ENCODE peak calls at places on chromosomes 7 and 10, in eight cellular contexts. One of them, this sample, is unnamed. For H3K4me1, the result is how much of the 10 kb centered on the place peaks cover.

GRCh38 chr10:33365871-33366411 is 31.5 kb upstream of the NRP1 start:
- DNase-seq in colonic mucosa: no peak
- DNase-seq in keratinocyte: peak
- DNase-seq in fibroblast of lung: peak
- DNase-seq in GM23248: peak
- DNase-seq in astrocyte: peak
- DNase-seq in MM.1S: no peak
- DNase-seq in PC-3: peak
- DNase-seq in this sample: peak

GRCh38 chr10:36114141-36114540 is 472.0 kb upstream of the FZD8 start:
- DNase-seq in colonic mucosa: no peak
- DNase-seq in keratinocyte: no peak
- DNase-seq in fibroblast of lung: peak
- DNase-seq in GM23248: no peak
- DNase-seq in astrocyte: peak
- DNase-seq in MM.1S: no peak
- DNase-seq in PC-3: peak
- DNase-seq in this sample: peak

GRCh38 chr7:103928581-103928980 is 60.9 kb downstream of the RELN start:
- DNase-seq in colonic mucosa: no peak
- DNase-seq in keratinocyte: no peak
- DNase-seq in fibroblast of lung: no peak
- DNase-seq in GM23248: no peak
- DNase-seq in astrocyte: no peak
- DNase-seq in MM.1S: no peak
- DNase-seq in PC-3: no peak
- DNase-seq in this sample: no peak

GRCh38 chr7:122975341-122975740 is 20.2 kb downstream of the TAS2R16 start:
- DNase-seq in colonic mucosa: no peak
- DNase-seq in keratinocyte: no peak
- DNase-seq in fibroblast of lung: peak
- DNase-seq in GM23248: peak
- DNase-seq in astrocyte: peak
- DNase-seq in MM.1S: no peak
- DNase-seq in PC-3: peak
- DNase-seq in this sample: no peak

GRCh38 chr10:63788152-63788821 is 267.1 kb downstream of the REEP3 start:
- DNase-seq in colonic mucosa: no peak
- DNase-seq in keratinocyte: no peak
- DNase-seq in fibroblast of lung: no peak
- DNase-seq in GM23248: no peak
- DNase-seq in astrocyte: no peak
- DNase-seq in MM.1S: no peak
- DNase-seq in PC-3: no peak
- DNase-seq in this sample: no peak

GRCh38 chr10:6579904-6580278 is at the start of gene PRKCQ:
- DNase-seq in colonic mucosa: peak
- DNase-seq in keratinocyte: no peak
- DNase-seq in fibroblast of lung: peak
- DNase-seq in GM23248: no peak
- DNase-seq in astrocyte: peak
- DNase-seq in MM.1S: no peak
- DNase-seq in PC-3: no peak
- DNase-seq in this sample: no peak

GRCh38 chr7:33109758-33110238 is 594 bp upstream of the RP9 start:
- DNase-seq in colonic mucosa: no peak
- DNase-seq in keratinocyte: no peak
- DNase-seq in fibroblast of lung: no peak
- DNase-seq in GM23248: peak
- DNase-seq in astrocyte: no peak
- DNase-seq in MM.1S: no peak
- DNase-seq in PC-3: peak
- DNase-seq in this sample: peak

GRCh38 chr10:52488606-52489485 is 174.8 kb downstream of the DKK1 start:
- DNase-seq in colonic mucosa: no peak
- DNase-seq in keratinocyte: no peak
- DNase-seq in fibroblast of lung: peak
- DNase-seq in GM23248: peak
- DNase-seq in astrocyte: peak
- DNase-seq in MM.1S: peak
- DNase-seq in PC-3: peak
- DNase-seq in this sample: peak

GRCh38 chr7:45584261-45585210 is 10.4 kb downstream of the ADCY1 start:
- DNase-seq in colonic mucosa: no peak
- DNase-seq in keratinocyte: no peak
- DNase-seq in fibroblast of lung: no peak
- DNase-seq in GM23248: no peak
- DNase-seq in astrocyte: no peak
- DNase-seq in MM.1S: no peak
- DNase-seq in PC-3: no peak
- DNase-seq in this sample: no peak

GRCh38 chr10:5746197-5746596 is 61.6 kb downstream of the TASOR2 start:
- DNase-seq in colonic mucosa: no peak
- DNase-seq in keratinocyte: no peak
- DNase-seq in fibroblast of lung: no peak
- DNase-seq in GM23248: no peak
- DNase-seq in astrocyte: no peak
- DNase-seq in MM.1S: no peak
- DNase-seq in PC-3: no peak
- DNase-seq in this sample: no peak

GRCh38 chr10:34290412-34291082 is 524.5 kb downstream of the PARD3 start:
- DNase-seq in colonic mucosa: no peak
- DNase-seq in keratinocyte: no peak
- DNase-seq in fibroblast of lung: peak
- DNase-seq in GM23248: peak
- DNase-seq in astrocyte: peak
- DNase-seq in MM.1S: no peak
- DNase-seq in PC-3: peak
- DNase-seq in this sample: peak

GRCh38 chr7:18458830-18459229 is 36.7 kb upstream of the HDAC9 start:
- DNase-seq in colonic mucosa: no peak
- DNase-seq in keratinocyte: no peak
- DNase-seq in fibroblast of lung: peak
- DNase-seq in GM23248: no peak
- DNase-seq in astrocyte: peak
- DNase-seq in MM.1S: no peak
- DNase-seq in PC-3: no peak
- DNase-seq in this sample: no peak

GRCh38 chr10:50545846-50546245 is 77.9 kb downstream of the SGMS1 start:
- DNase-seq in colonic mucosa: no peak
- DNase-seq in keratinocyte: no peak
- DNase-seq in fibroblast of lung: peak
- DNase-seq in GM23248: no peak
- DNase-seq in astrocyte: peak
- DNase-seq in MM.1S: no peak
- DNase-seq in PC-3: no peak
- DNase-seq in this sample: no peak

GRCh38 chr7:40644454-40645188 is 509.8 kb downstream of the SUGCT start:
- DNase-seq in colonic mucosa: no peak
- DNase-seq in keratinocyte: no peak
- DNase-seq in fibroblast of lung: no peak
- DNase-seq in GM23248: no peak
- DNase-seq in astrocyte: no peak
- DNase-seq in MM.1S: peak
- DNase-seq in PC-3: no peak
- DNase-seq in this sample: no peak

GRCh38 chr7:108246227-108246837 is 116.2 kb upstream of the LAMB4 start:
- DNase-seq in colonic mucosa: no peak
- DNase-seq in keratinocyte: peak
- DNase-seq in fibroblast of lung: peak
- DNase-seq in GM23248: peak
- DNase-seq in astrocyte: peak
- DNase-seq in MM.1S: peak
- DNase-seq in PC-3: peak
- DNase-seq in this sample: peak

GRCh38 chr7:464712-465461 is 54.8 kb downstream of the PDGFA start:
- DNase-seq in colonic mucosa: no peak
- DNase-seq in keratinocyte: no peak
- DNase-seq in fibroblast of lung: peak
- DNase-seq in GM23248: peak
- DNase-seq in astrocyte: no peak
- DNase-seq in MM.1S: no peak
- DNase-seq in PC-3: no peak
- DNase-seq in this sample: peak

GRCh38 chr10:23065549-23065948 is 29.8 kb upstream of the MSRB2 start:
- DNase-seq in colonic mucosa: peak
- DNase-seq in keratinocyte: no peak
- DNase-seq in fibroblast of lung: peak
- DNase-seq in GM23248: peak
- DNase-seq in astrocyte: peak
- DNase-seq in MM.1S: no peak
- DNase-seq in PC-3: peak
- DNase-seq in this sample: peak

GRCh38 chr7:150781016-150781415 is 19.1 kb downstream of the TMEM176B start:
- DNase-seq in colonic mucosa: no peak
- DNase-seq in keratinocyte: no peak
- DNase-seq in fibroblast of lung: no peak
- DNase-seq in GM23248: peak
- DNase-seq in astrocyte: no peak
- DNase-seq in MM.1S: no peak
- DNase-seq in PC-3: no peak
- DNase-seq in this sample: peak

GRCh38 chr7:48703446-48703845 is 220.9 kb upstream of the CDC14C start:
- DNase-seq in colonic mucosa: no peak
- DNase-seq in keratinocyte: no peak
- DNase-seq in fibroblast of lung: no peak
- DNase-seq in GM23248: no peak
- DNase-seq in astrocyte: no peak
- DNase-seq in MM.1S: no peak
- DNase-seq in PC-3: no peak
- DNase-seq in this sample: no peak

GRCh38 chr7:11193888-11194287 is 220.2 kb downstream of the PHF14 start:
- DNase-seq in colonic mucosa: no peak
- DNase-seq in keratinocyte: no peak
- DNase-seq in fibroblast of lung: no peak
- DNase-seq in GM23248: peak
- DNase-seq in astrocyte: no peak
- DNase-seq in MM.1S: no peak
- DNase-seq in PC-3: no peak
- DNase-seq in this sample: no peak
- H3K4me3 ChIP-seq in colonic mucosa: no peak
- H3K4me3 ChIP-seq in keratinocyte: no peak
- H3K4me3 ChIP-seq in fibroblast of lung: no peak
- H3K4me3 ChIP-seq in GM23248: peak
- H3K4me3 ChIP-seq in astrocyte: no peak
- H3K4me3 ChIP-seq in MM.1S: no peak
- H3K4me3 ChIP-seq in PC-3: no peak
- H3K4me3 ChIP-seq in this sample: peak

GRCh38 chr7:134827889-134828288 is 48.5 kb downstream of the CALD1 start:
- DNase-seq in colonic mucosa: no peak
- DNase-seq in keratinocyte: no peak
- DNase-seq in fibroblast of lung: peak
- DNase-seq in GM23248: peak
- DNase-seq in astrocyte: peak
- DNase-seq in MM.1S: no peak
- DNase-seq in PC-3: no peak
- DNase-seq in this sample: peak
- H3K9ac ChIP-seq in colonic mucosa: no peak
- H3K9ac ChIP-seq in keratinocyte: no peak
- H3K9ac ChIP-seq in fibroblast of lung: no peak
- H3K9ac ChIP-seq in GM23248: peak
- H3K9ac ChIP-seq in astrocyte: peak
- H3K9ac ChIP-seq in MM.1S: no peak
- H3K9ac ChIP-seq in PC-3: no peak
- H3K9ac ChIP-seq in this sample: peak

GRCh38 chr10:102629661-102630614 is 14.3 kb upstream of the TRIM8 start:
- DNase-seq in colonic mucosa: no peak
- DNase-seq in keratinocyte: no peak
- DNase-seq in fibroblast of lung: peak
- DNase-seq in GM23248: peak
- DNase-seq in astrocyte: peak
- DNase-seq in MM.1S: no peak
- DNase-seq in PC-3: peak
- DNase-seq in this sample: peak

GRCh38 chr10:102626026-102626686 is 18.1 kb upstream of the TRIM8 start:
- DNase-seq in colonic mucosa: no peak
- DNase-seq in keratinocyte: no peak
- DNase-seq in fibroblast of lung: no peak
- DNase-seq in GM23248: no peak
- DNase-seq in astrocyte: no peak
- DNase-seq in MM.1S: no peak
- DNase-seq in PC-3: no peak
- DNase-seq in this sample: no peak

GRCh38 chr10:102628451-102628911 is 15.8 kb upstream of the TRIM8 start:
- DNase-seq in colonic mucosa: no peak
- DNase-seq in keratinocyte: no peak
- DNase-seq in fibroblast of lung: peak
- DNase-seq in GM23248: peak
- DNase-seq in astrocyte: no peak
- DNase-seq in MM.1S: no peak
- DNase-seq in PC-3: peak
- DNase-seq in this sample: peak

GRCh38 chr10:102627141-102627445 is 17.2 kb upstream of the TRIM8 start:
- DNase-seq in colonic mucosa: no peak
- DNase-seq in keratinocyte: no peak
- DNase-seq in fibroblast of lung: no peak
- DNase-seq in GM23248: no peak
- DNase-seq in astrocyte: no peak
- DNase-seq in MM.1S: no peak
- DNase-seq in PC-3: no peak
- DNase-seq in this sample: no peak

GRCh38 chr10:102627446-102628293 is 16.6 kb upstream of the TRIM8 start:
- DNase-seq in colonic mucosa: no peak
- DNase-seq in keratinocyte: no peak
- DNase-seq in fibroblast of lung: peak
- DNase-seq in GM23248: peak
- DNase-seq in astrocyte: peak
- DNase-seq in MM.1S: no peak
- DNase-seq in PC-3: peak
- DNase-seq in this sample: peak
- H3K4me1 ChIP-seq in colonic mucosa: under half
- H3K4me1 ChIP-seq in keratinocyte: under half
- H3K4me1 ChIP-seq in fibroblast of lung: half or more
- H3K4me1 ChIP-seq in GM23248: half or more
- H3K4me1 ChIP-seq in astrocyte: half or more
- H3K4me1 ChIP-seq in MM.1S: under half
- H3K4me1 ChIP-seq in PC-3: under half
- H3K4me1 ChIP-seq in this sample: half or more

DNA sequence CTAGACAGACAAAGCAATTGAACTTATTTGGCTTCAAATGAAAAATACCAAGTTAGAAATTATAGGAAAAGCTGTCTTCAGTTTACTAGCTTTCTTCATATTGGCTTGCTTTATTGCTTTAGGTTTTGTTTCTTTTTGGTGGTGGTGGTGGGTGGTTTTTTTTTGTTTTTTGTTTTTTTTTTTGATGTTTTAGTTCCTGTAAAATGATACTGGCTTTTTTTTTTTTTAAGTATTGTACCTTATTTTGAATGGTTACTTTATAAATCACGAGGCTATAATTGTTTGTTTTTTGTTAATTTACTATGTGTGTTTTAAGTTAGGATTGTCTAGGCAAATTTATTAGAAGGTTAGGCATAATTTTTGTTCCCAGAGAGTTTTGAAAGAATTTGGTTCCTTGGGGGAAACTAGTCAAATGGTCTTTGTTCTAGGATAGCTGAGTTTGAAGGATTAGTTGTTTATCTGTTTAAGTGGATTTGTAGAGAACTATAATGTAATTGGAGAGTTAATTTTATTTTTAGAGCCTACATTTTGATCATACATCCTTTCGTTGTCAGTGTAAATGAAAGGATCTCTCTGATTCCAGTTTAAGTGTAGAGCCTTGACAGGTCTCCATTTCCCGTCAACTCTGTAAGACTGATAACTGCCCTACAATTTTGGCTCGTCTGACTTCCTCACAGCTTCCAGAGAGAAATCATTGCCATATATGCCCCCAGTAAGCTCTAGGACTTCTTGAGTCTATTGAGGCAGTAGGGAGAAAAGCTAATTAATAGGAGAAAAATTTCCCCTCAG is 3.5 kb downstream of the KMT2E start:
- DNase-seq in colonic mucosa: no peak
- DNase-seq in keratinocyte: no peak
- DNase-seq in fibroblast of lung: no peak
- DNase-seq in GM23248: no peak
- DNase-seq in astrocyte: no peak
- DNase-seq in MM.1S: no peak
- DNase-seq in PC-3: no peak
- DNase-seq in this sample: no peak
- H3K4me3 ChIP-seq in colonic mucosa: peak
- H3K4me3 ChIP-seq in keratinocyte: peak
- H3K4me3 ChIP-seq in fibroblast of lung: peak
- H3K4me3 ChIP-seq in GM23248: peak
- H3K4me3 ChIP-seq in astrocyte: peak
- H3K4me3 ChIP-seq in MM.1S: peak
- H3K4me3 ChIP-seq in PC-3: peak
- H3K4me3 ChIP-seq in this sample: peak